ENCODE peak calls at places on chromosomes 6 and 20, in eight cellular contexts. V is RPMI8226, P is fibroblast of lung, L is AG09309, E is substantia nigra, B is head of caudate nucleus, R is gastrocnemius medialis, Q is ureter. A is an unnamed sample.
A peak's percentile ranks its signal among the peaks of the same experiment; 100 is the strongest.

GRCh38 chr6:160348209-160348551 is at the start of gene SLC22A3:
- DNase-seq in V (no peak), P (no peak), L (no peak), E (no peak), B (no peak), R (no peak), Q (no peak), A (peak; percentile 70)

GRCh38 chr20:62967628-62968351 is 15.3 kb downstream of the SLC17A9 start:
- DNase-seq in V (no peak), P (no peak), L (no peak), E (no peak), B (no peak), R (no peak), Q (no peak), A (no peak)

GRCh38 chr20:53660947-53661381 is 67.3 kb upstream of the ZNF217 start:
- DNase-seq in V (peak; percentile 66), P (peak; percentile 43), L (no peak), E (no peak), B (no peak), R (no peak), Q (no peak), A (no peak)

GRCh38 chr20:59525500-59526241 is 78.7 kb upstream of the PHACTR3 start:
- DNase-seq in V (peak; percentile 52), P (peak; percentile 26), L (no peak), E (peak; percentile 59), B (peak; percentile 71), R (no peak), Q (peak; percentile 58), A (peak; percentile 73)

GRCh38 chr6:36649721-36650484 is 28.6 kb upstream of the CDKN1A start:
- DNase-seq in V (no peak), P (no peak), L (no peak), E (no peak), B (no peak), R (no peak), Q (no peak), A (no peak)

GRCh38 chr6:56520218-56520617 is 122.5 kb downstream of the DST start:
- DNase-seq in V (no peak), P (no peak), L (no peak), E (no peak), B (no peak), R (no peak), Q (no peak), A (no peak)

GRCh38 chr20:60101894-60102281 is 143.7 kb downstream of the CDH26 start:
- DNase-seq in V (peak; percentile 58), P (no peak), L (no peak), E (no peak), B (no peak), R (no peak), Q (no peak), A (no peak)

GRCh38 chr20:49318430-49319203 is 40.8 kb upstream of the ZNFX1 start:
- DNase-seq in V (no peak), P (no peak), L (no peak), E (no peak), B (peak; percentile 22), R (no peak), Q (no peak), A (peak; percentile 37)

GRCh38 chr6:154403803-154404202 is 47.2 kb upstream of the IPCEF1 start:
- DNase-seq in V (peak; percentile 44), P (peak; percentile 85), L (peak; percentile 50), E (peak; percentile 17), B (no peak), R (no peak), Q (no peak), A (no peak)

GRCh38 chr20:22770240-22770800 is 185.9 kb upstream of the FOXA2 start:
- DNase-seq in V (no peak), P (no peak), L (no peak), E (no peak), B (no peak), R (no peak), Q (no peak), A (no peak)

GRCh38 chr6:169859978-169860703 is 108.7 kb downstream of the ERMARD start:
- DNase-seq in V (no peak), P (no peak), L (no peak), E (no peak), B (no peak), R (no peak), Q (peak; percentile 35), A (no peak)

GRCh38 chr6:2947424-2947823 is 23.9 kb downstream of the SERPINB6 start:
- DNase-seq in V (peak; percentile 64), P (no peak), L (no peak), E (no peak), B (no peak), R (peak; percentile 75), Q (no peak), A (no peak)